ENCODE peak calls at places on chromosomes 16 and 17, in nine cellular contexts. One of them, this sample, is unnamed.
A peak's percentile ranks its signal among the peaks of the same experiment; 100 is the strongest.

GRCh38 chr17:17780941-17781590 is 55.7 kb downstream of the SREBF1 start:
- DNase-seq in suprapubic skin: no peak
- DNase-seq in breast epithelium: no peak
- DNase-seq in endothelial cell of umbilical vein: peak; percentile 21
- DNase-seq in spleen: no peak
- DNase-seq in stomach: peak; percentile 52
- DNase-seq in vagina: no peak
- DNase-seq in transverse colon: peak; percentile 16
- DNase-seq in sigmoid colon: peak; percentile 85
- DNase-seq in this sample: no peak

GRCh38 chr17:7956208-7956965 is 24.4 kb downstream of the CNTROB start:
- DNase-seq in suprapubic skin: no peak
- DNase-seq in breast epithelium: no peak
- DNase-seq in endothelial cell of umbilical vein: peak; percentile 25
- DNase-seq in spleen: no peak
- DNase-seq in stomach: no peak
- DNase-seq in vagina: no peak
- DNase-seq in transverse colon: peak; percentile 28
- DNase-seq in sigmoid colon: peak; percentile 89
- DNase-seq in this sample: no peak

GRCh38 chr16:26454102-26454501 is 612.6 kb upstream of the C16orf82 start:
- DNase-seq in suprapubic skin: no peak
- DNase-seq in breast epithelium: no peak
- DNase-seq in endothelial cell of umbilical vein: no peak
- DNase-seq in spleen: no peak
- DNase-seq in stomach: no peak
- DNase-seq in vagina: no peak
- DNase-seq in transverse colon: no peak
- DNase-seq in sigmoid colon: no peak
- DNase-seq in this sample: no peak

GRCh38 chr16:30086291-30087140 is 5.2 kb downstream of the TBX6 start:
- DNase-seq in suprapubic skin: no peak
- DNase-seq in breast epithelium: no peak
- DNase-seq in endothelial cell of umbilical vein: no peak
- DNase-seq in spleen: no peak
- DNase-seq in stomach: no peak
- DNase-seq in vagina: no peak
- DNase-seq in transverse colon: no peak
- DNase-seq in sigmoid colon: no peak
- DNase-seq in this sample: no peak

GRCh38 chr17:27282054-27282501 is 11.8 kb upstream of the WSB1 start:
- DNase-seq in suprapubic skin: no peak
- DNase-seq in breast epithelium: no peak
- DNase-seq in endothelial cell of umbilical vein: no peak
- DNase-seq in spleen: no peak
- DNase-seq in stomach: no peak
- DNase-seq in vagina: no peak
- DNase-seq in transverse colon: no peak
- DNase-seq in sigmoid colon: no peak
- DNase-seq in this sample: no peak

GRCh38 chr17:39527220-39527813 is 66.0 kb downstream of the CDK12 start:
- DNase-seq in suprapubic skin: no peak
- DNase-seq in breast epithelium: no peak
- DNase-seq in endothelial cell of umbilical vein: peak; percentile 56
- DNase-seq in spleen: no peak
- DNase-seq in stomach: no peak
- DNase-seq in vagina: no peak
- DNase-seq in transverse colon: no peak
- DNase-seq in sigmoid colon: no peak
- DNase-seq in this sample: no peak

GRCh38 chr17:10033982-10034381 is 128.9 kb upstream of the RCVRN start:
- DNase-seq in suprapubic skin: no peak
- DNase-seq in breast epithelium: no peak
- DNase-seq in endothelial cell of umbilical vein: no peak
- DNase-seq in spleen: peak; percentile 75
- DNase-seq in stomach: no peak
- DNase-seq in vagina: no peak
- DNase-seq in transverse colon: no peak
- DNase-seq in sigmoid colon: no peak
- DNase-seq in this sample: no peak

GRCh38 chr16:24141466-24141865 is 114.7 kb upstream of the CACNG3 start:
- DNase-seq in suprapubic skin: no peak
- DNase-seq in breast epithelium: no peak
- DNase-seq in endothelial cell of umbilical vein: no peak
- DNase-seq in spleen: no peak
- DNase-seq in stomach: no peak
- DNase-seq in vagina: no peak
- DNase-seq in transverse colon: no peak
- DNase-seq in sigmoid colon: no peak
- DNase-seq in this sample: no peak

GRCh38 chr16:79600636-79601091 is at the start of gene MAF:
- DNase-seq in suprapubic skin: peak; percentile 96
- DNase-seq in breast epithelium: peak; percentile 82
- DNase-seq in endothelial cell of umbilical vein: peak; percentile 78
- DNase-seq in spleen: peak; percentile 93
- DNase-seq in stomach: peak; percentile 95
- DNase-seq in vagina: no peak
- DNase-seq in transverse colon: peak; percentile 94
- DNase-seq in sigmoid colon: peak; percentile 95
- DNase-seq in this sample: no peak

GRCh38 chr16:19354371-19354770 is 63.3 kb upstream of the TMC5 start:
- DNase-seq in suprapubic skin: no peak
- DNase-seq in breast epithelium: no peak
- DNase-seq in endothelial cell of umbilical vein: no peak
- DNase-seq in spleen: no peak
- DNase-seq in stomach: no peak
- DNase-seq in vagina: no peak
- DNase-seq in transverse colon: no peak
- DNase-seq in sigmoid colon: no peak
- DNase-seq in this sample: no peak

GRCh38 chr17:51764387-51764971 is 394.0 kb downstream of the CA10 start:
- DNase-seq in suprapubic skin: no peak
- DNase-seq in breast epithelium: peak; percentile 56
- DNase-seq in endothelial cell of umbilical vein: peak; percentile 36
- DNase-seq in spleen: no peak
- DNase-seq in stomach: peak; percentile 41
- DNase-seq in vagina: no peak
- DNase-seq in transverse colon: peak; percentile 50
- DNase-seq in sigmoid colon: peak; percentile 57
- DNase-seq in this sample: peak; percentile 21

GRCh38 chr16:24996731-24997130 is 18.4 kb downstream of the ARHGAP17 start:
- DNase-seq in suprapubic skin: no peak
- DNase-seq in breast epithelium: no peak
- DNase-seq in endothelial cell of umbilical vein: no peak
- DNase-seq in spleen: no peak
- DNase-seq in stomach: no peak
- DNase-seq in vagina: no peak
- DNase-seq in transverse colon: no peak
- DNase-seq in sigmoid colon: no peak
- DNase-seq in this sample: no peak

GRCh38 chr17:7213895-7214299 is 5.7 kb downstream of the DLG4 start:
- DNase-seq in suprapubic skin: no peak
- DNase-seq in breast epithelium: no peak
- DNase-seq in endothelial cell of umbilical vein: peak; percentile 82
- DNase-seq in spleen: no peak
- DNase-seq in stomach: peak; percentile 71
- DNase-seq in vagina: no peak
- DNase-seq in transverse colon: peak; percentile 79
- DNase-seq in sigmoid colon: peak; percentile 92
- DNase-seq in this sample: no peak

GRCh38 chr17:9760336-9760735 is 31.1 kb downstream of the DHRS7C start:
- DNase-seq in suprapubic skin: no peak
- DNase-seq in breast epithelium: no peak
- DNase-seq in endothelial cell of umbilical vein: no peak
- DNase-seq in spleen: no peak
- DNase-seq in stomach: no peak
- DNase-seq in vagina: no peak
- DNase-seq in transverse colon: no peak
- DNase-seq in sigmoid colon: no peak
- DNase-seq in this sample: no peak

GRCh38 chr16:20900299-20901067 is at the start of the genes DCUN1D3 and LYRM1:
- DNase-seq in suprapubic skin: peak; percentile 98
- DNase-seq in breast epithelium: peak; percentile 92
- DNase-seq in endothelial cell of umbilical vein: peak; percentile 99
- DNase-seq in spleen: peak; percentile 97
- DNase-seq in stomach: peak; percentile 95
- DNase-seq in vagina: no peak
- DNase-seq in transverse colon: peak; percentile 96
- DNase-seq in sigmoid colon: peak; percentile 99
- DNase-seq in this sample: peak; percentile 79

GRCh38 chr16:66801320-66802105 is at the start of gene TERB1:
- DNase-seq in suprapubic skin: no peak
- DNase-seq in breast epithelium: no peak
- DNase-seq in endothelial cell of umbilical vein: no peak
- DNase-seq in spleen: no peak
- DNase-seq in stomach: no peak
- DNase-seq in vagina: no peak
- DNase-seq in transverse colon: no peak
- DNase-seq in sigmoid colon: no peak
- DNase-seq in this sample: peak; percentile 10

GRCh38 chr17:40857535-40857934 is 9.5 kb downstream of the KRT12 start:
- DNase-seq in suprapubic skin: no peak
- DNase-seq in breast epithelium: no peak
- DNase-seq in endothelial cell of umbilical vein: no peak
- DNase-seq in spleen: no peak
- DNase-seq in stomach: no peak
- DNase-seq in vagina: no peak
- DNase-seq in transverse colon: no peak
- DNase-seq in sigmoid colon: no peak
- DNase-seq in this sample: no peak

GRCh38 chr17:42566215-42566872 is 556 bp upstream of the MLX start:
- DNase-seq in suprapubic skin: no peak
- DNase-seq in breast epithelium: no peak
- DNase-seq in endothelial cell of umbilical vein: no peak
- DNase-seq in spleen: no peak
- DNase-seq in stomach: no peak
- DNase-seq in vagina: no peak
- DNase-seq in transverse colon: peak; percentile 34
- DNase-seq in sigmoid colon: no peak
- DNase-seq in this sample: no peak

DNA sequence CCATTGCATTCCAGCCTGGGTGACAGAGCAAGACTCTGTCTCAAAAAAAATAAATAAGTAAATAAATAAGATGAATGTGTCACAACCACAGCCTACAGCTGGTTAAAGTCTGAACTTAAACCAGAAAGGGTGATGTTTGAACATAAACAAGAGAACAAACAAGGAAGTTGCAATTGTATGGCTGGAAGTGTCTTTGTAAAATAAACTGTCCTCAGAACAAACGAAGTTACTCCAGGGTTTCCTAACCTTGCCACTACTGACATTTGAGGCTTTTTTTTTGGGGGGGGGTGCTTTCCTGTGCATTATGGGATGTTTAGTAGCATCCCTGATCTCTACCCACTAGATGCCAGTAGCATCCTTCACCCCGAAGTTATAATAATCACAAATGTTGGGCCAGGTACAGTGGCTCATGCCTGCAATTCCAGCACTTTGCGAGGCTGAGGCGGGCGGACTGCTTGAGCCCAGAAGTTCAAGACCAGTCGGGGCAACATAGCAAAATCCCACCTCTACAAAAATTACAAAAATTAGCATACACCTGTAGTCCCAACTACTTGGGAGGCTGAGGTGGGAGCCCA is 119.2 kb downstream of the XYLT1 start:
- DNase-seq in suprapubic skin: no peak
- DNase-seq in breast epithelium: no peak
- DNase-seq in endothelial cell of umbilical vein: no peak
- DNase-seq in spleen: no peak
- DNase-seq in stomach: no peak
- DNase-seq in vagina: no peak
- DNase-seq in transverse colon: no peak
- DNase-seq in sigmoid colon: no peak
- DNase-seq in this sample: no peak
- TF ChIP-seq POLR2A in suprapubic skin: no peak
- TF ChIP-seq POLR2A in breast epithelium: no peak
- TF ChIP-seq POLR2A in endothelial cell of umbilical vein: no peak
- TF ChIP-seq POLR2A in spleen: no peak
- TF ChIP-seq POLR2A in stomach: no peak
- TF ChIP-seq POLR2A in vagina: no peak
- TF ChIP-seq POLR2A in transverse colon: no peak
- TF ChIP-seq POLR2A in sigmoid colon: no peak
- TF ChIP-seq POLR2A in this sample: no peak

DNA sequence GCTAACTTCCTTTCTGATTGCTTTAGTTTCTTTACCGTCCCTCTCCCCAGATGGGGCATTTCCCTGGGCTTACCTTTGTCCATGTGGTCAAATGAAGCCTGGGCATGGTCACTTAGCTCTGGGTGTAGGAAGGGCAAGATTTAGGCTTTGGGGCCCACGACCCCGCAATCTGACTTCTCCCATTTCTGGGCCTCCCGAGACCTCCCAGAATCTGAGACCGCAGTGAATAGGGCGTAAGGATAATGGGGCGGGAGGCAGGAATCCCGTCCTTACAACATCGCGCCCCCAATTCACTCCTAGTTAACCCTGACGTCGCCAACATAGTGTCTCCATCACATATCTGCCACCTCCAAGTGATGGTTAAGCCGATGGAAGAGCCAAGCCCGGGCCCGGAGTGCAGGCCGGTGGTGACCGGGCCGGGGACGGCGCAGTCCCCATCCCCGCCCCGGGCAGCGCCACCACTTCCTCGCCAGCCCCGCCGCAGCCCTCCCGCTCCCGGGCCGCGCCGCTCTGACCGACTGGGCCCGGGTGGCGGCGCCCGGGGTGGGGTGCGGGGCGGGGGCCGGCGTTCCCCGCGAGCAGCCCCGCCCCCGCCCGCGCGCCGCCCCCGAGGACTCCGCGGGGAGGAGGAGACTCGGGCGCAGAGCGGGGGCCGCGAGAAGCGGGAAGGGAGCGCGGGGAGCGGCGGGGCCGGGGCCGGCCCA is at the start of gene RHBDL3:
- DNase-seq in suprapubic skin: no peak
- DNase-seq in breast epithelium: no peak
- DNase-seq in endothelial cell of umbilical vein: no peak
- DNase-seq in spleen: no peak
- DNase-seq in stomach: peak; percentile 32
- DNase-seq in vagina: no peak
- DNase-seq in transverse colon: peak; percentile 28
- DNase-seq in sigmoid colon: no peak
- DNase-seq in this sample: no peak
- TF ChIP-seq POLR2AphosphoS5 in suprapubic skin: no peak
- TF ChIP-seq POLR2AphosphoS5 in breast epithelium: no peak
- TF ChIP-seq POLR2AphosphoS5 in endothelial cell of umbilical vein: no peak
- TF ChIP-seq POLR2AphosphoS5 in spleen: no peak
- TF ChIP-seq POLR2AphosphoS5 in stomach: no peak
- TF ChIP-seq POLR2AphosphoS5 in vagina: no peak
- TF ChIP-seq POLR2AphosphoS5 in transverse colon: no peak
- TF ChIP-seq POLR2AphosphoS5 in sigmoid colon: peak; percentile 1
- TF ChIP-seq POLR2AphosphoS5 in this sample: no peak

GRCh38 chr17:78696016-78696992 is 85.8 kb downstream of the CYTH1 start:
- DNase-seq in suprapubic skin: no peak
- DNase-seq in breast epithelium: no peak
- DNase-seq in endothelial cell of umbilical vein: no peak
- DNase-seq in spleen: no peak
- DNase-seq in stomach: no peak
- DNase-seq in vagina: no peak
- DNase-seq in transverse colon: no peak
- DNase-seq in sigmoid colon: no peak
- DNase-seq in this sample: no peak
- TF ChIP-seq POLR2A in suprapubic skin: no peak
- TF ChIP-seq POLR2A in breast epithelium: no peak
- TF ChIP-seq POLR2A in endothelial cell of umbilical vein: no peak
- TF ChIP-seq POLR2A in spleen: no peak
- TF ChIP-seq POLR2A in stomach: no peak
- TF ChIP-seq POLR2A in vagina: no peak
- TF ChIP-seq POLR2A in transverse colon: no peak
- TF ChIP-seq POLR2A in sigmoid colon: no peak
- TF ChIP-seq POLR2A in this sample: no peak

GRCh38 chr17:1484060-1484535 is 8.4 kb downstream of the MYO1C start:
- DNase-seq in suprapubic skin: peak; percentile 79
- DNase-seq in breast epithelium: no peak
- DNase-seq in endothelial cell of umbilical vein: no peak
- DNase-seq in spleen: peak; percentile 77
- DNase-seq in stomach: no peak
- DNase-seq in vagina: no peak
- DNase-seq in transverse colon: no peak
- DNase-seq in sigmoid colon: no peak
- DNase-seq in this sample: no peak
- TF ChIP-seq POLR2AphosphoS5 in suprapubic skin: no peak
- TF ChIP-seq POLR2AphosphoS5 in breast epithelium: no peak
- TF ChIP-seq POLR2AphosphoS5 in endothelial cell of umbilical vein: no peak
- TF ChIP-seq POLR2AphosphoS5 in spleen: no peak
- TF ChIP-seq POLR2AphosphoS5 in stomach: no peak
- TF ChIP-seq POLR2AphosphoS5 in vagina: no peak
- TF ChIP-seq POLR2AphosphoS5 in transverse colon: no peak
- TF ChIP-seq POLR2AphosphoS5 in sigmoid colon: no peak
- TF ChIP-seq POLR2AphosphoS5 in this sample: no peak